ENCODE peak calls at places on chromosomes 6 and 20, in nine cellular contexts. Y is NCI-H526; P is AG08395; Q is activated naive CD4-positive, alpha-beta T cell treated with Interleukin-2 at 50 U/mL for 16 hours; R is mammary epithelial cell; D is activated CD4-positive, alpha-beta T cell treated with anti-CD3 and anti-CD28 coated beads, Interleukin-2, amount 50 U/mL, for 1 hour; F is stimulated activated CD8-positive, alpha-beta memory T cell treated with anti-CD3 and anti-CD28 coated beads, Interleukin-2, amount 100 ng/mL, for 1 hour; T is activated gamma-delta T cell treated with Interleukin-2 at 50 U/mL for 16 hours; K is hepatic stellate cell. Z is an unnamed sample.

GRCh38 chr6:128412680-128413079 is 107.7 kb downstream of the PTPRK start:
- DNase-seq in Y (no peak), P (no peak), Q (no peak), R (peak), D (no peak), F (no peak), T (no peak), K (no peak), Z (no peak)

GRCh38 chr6:13466304-13467215 is 20.8 kb downstream of the GFOD1 start:
- DNase-seq in Y (peak), P (no peak), Q (peak), R (peak), D (no peak), F (no peak), T (no peak), K (no peak), Z (no peak)

GRCh38 chr6:136992113-136992512 is 52.7 kb downstream of the IL20RA start:
- DNase-seq in Y (no peak), P (no peak), Q (no peak), R (no peak), D (no peak), F (no peak), T (no peak), K (no peak), Z (no peak)

GRCh38 chr20:61911824-61912223 is 153.9 kb downstream of the TAF4 start:
- DNase-seq in Y (no peak), P (no peak), Q (no peak), R (no peak), D (no peak), F (no peak), T (no peak), K (no peak), Z (no peak)

GRCh38 chr20:58293453-58293852 is 16.1 kb upstream of the RAB22A start:
- DNase-seq in Y (peak), P (no peak), Q (no peak), R (peak), D (no peak), F (no peak), T (no peak), K (no peak), Z (no peak)

GRCh38 chr20:38649275-38649891 is 47.8 kb downstream of the ARHGAP40 start:
- DNase-seq in Y (peak), P (peak), Q (peak), R (no peak), D (no peak), F (no peak), T (no peak), K (peak), Z (no peak)

GRCh38 chr6:138891255-138891986 is 95.5 kb downstream of the ECT2L start:
- DNase-seq in Y (no peak), P (no peak), Q (no peak), R (peak), D (no peak), F (no peak), T (no peak), K (no peak), Z (no peak)

GRCh38 chr6:37033819-37034790 is 28.6 kb downstream of the FGD2 start:
- DNase-seq in Y (no peak), P (no peak), Q (no peak), R (no peak), D (no peak), F (no peak), T (no peak), K (no peak), Z (no peak)

GRCh38 chr6:147693185-147693584 is 184.7 kb downstream of the SAMD5 start:
- DNase-seq in Y (no peak), P (no peak), Q (no peak), R (no peak), D (no peak), F (no peak), T (no peak), K (no peak), Z (no peak)

GRCh38 chr6:152973916-152974315 is 8.9 kb downstream of the FBXO5 start:
- DNase-seq in Y (no peak), P (no peak), Q (no peak), R (no peak), D (no peak), F (no peak), T (no peak), K (no peak), Z (no peak)

GRCh38 chr6:7671076-7671475 is 54.8 kb upstream of the BMP6 start:
- DNase-seq in Y (no peak), P (peak), Q (no peak), R (peak), D (no peak), F (no peak), T (no peak), K (peak), Z (no peak)

GRCh38 chr6:32189082-32189741 is 790 bp downstream of the PBX2 start:
- DNase-seq in Y (no peak), P (no peak), Q (no peak), R (no peak), D (no peak), F (no peak), T (no peak), K (no peak), Z (no peak)

GRCh38 chr6:169707772-169708171 is 5.8 kb downstream of the C6orf120 start:
- DNase-seq in Y (no peak), P (no peak), Q (no peak), R (no peak), D (no peak), F (no peak), T (no peak), K (no peak), Z (no peak)

GRCh38 chr6:49321673-49322072 is 141.4 kb downstream of the MMUT start:
- DNase-seq in Y (no peak), P (no peak), Q (no peak), R (no peak), D (no peak), F (no peak), T (no peak), K (no peak), Z (no peak)

GRCh38 chr20:24996449-24997195 is 4.1 kb upstream of the APMAP start:
- DNase-seq in Y (peak), P (no peak), Q (no peak), R (no peak), D (no peak), F (no peak), T (no peak), K (no peak), Z (no peak)

GRCh38 chr6:138864343-138864890 is 68.5 kb downstream of the ECT2L start:
- DNase-seq in Y (no peak), P (no peak), Q (no peak), R (no peak), D (no peak), F (no peak), T (no peak), K (peak), Z (no peak)

GRCh38 chr6:138593100-138593877 is 94.0 kb upstream of the NHSL1 start:
- DNase-seq in Y (no peak), P (peak), Q (peak), R (peak), D (no peak), F (no peak), T (no peak), K (peak), Z (peak)

GRCh38 chr6:81643156-81643555 is 109.3 kb downstream of the TENT5A start:
- DNase-seq in Y (no peak), P (no peak), Q (no peak), R (no peak), D (no peak), F (no peak), T (no peak), K (no peak), Z (no peak)

GRCh38 chr6:73134588-73134987 is 90.7 kb downstream of the KHDC1L start:
- DNase-seq in Y (no peak), P (peak), Q (no peak), R (no peak), D (no peak), F (no peak), T (no peak), K (peak), Z (no peak)

GRCh38 chr6:41191569-41191968 is 9.4 kb downstream of the TREML2 start:
- DNase-seq in Y (peak), P (peak), Q (peak), R (no peak), D (peak), F (no peak), T (peak), K (peak), Z (no peak)

GRCh38 chr20:20549699-20550098 is 162.7 kb downstream of the RALGAPA2 start:
- DNase-seq in Y (no peak), P (peak), Q (no peak), R (peak), D (no peak), F (no peak), T (no peak), K (peak), Z (peak)

GRCh38 chr20:25012616-25013189 is 20.2 kb upstream of the APMAP start:
- DNase-seq in Y (no peak), P (no peak), Q (no peak), R (no peak), D (no peak), F (no peak), T (no peak), K (no peak), Z (no peak)

GRCh38 chr6:128047989-128048388 is 147.1 kb upstream of the THEMIS start:
- DNase-seq in Y (no peak), P (no peak), Q (no peak), R (no peak), D (no peak), F (no peak), T (no peak), K (no peak), Z (no peak)

GRCh38 chr6:53066059-53066406 is 829 bp downstream of the FBXO9 start:
- DNase-seq in Y (peak), P (peak), Q (peak), R (peak), D (peak), F (no peak), T (peak), K (peak), Z (no peak)

GRCh38 chr20:63155266-63156165 is 60.4 kb downstream of the YTHDF1 start:
- DNase-seq in Y (no peak), P (no peak), Q (no peak), R (no peak), D (no peak), F (no peak), T (no peak), K (no peak), Z (no peak)

GRCh38 chr6:95230071-95230740 is 347.1 kb upstream of the MANEA start:
- DNase-seq in Y (no peak), P (no peak), Q (no peak), R (no peak), D (no peak), F (no peak), T (no peak), K (no peak), Z (no peak)

GRCh38 chr6:99592900-99593299 is 13.7 kb upstream of the PRDM13 start:
- DNase-seq in Y (no peak), P (peak), Q (no peak), R (peak), D (no peak), F (no peak), T (no peak), K (no peak), Z (no peak)

GRCh38 chr6:90691823-90692222 is 105.0 kb upstream of the MAP3K7 start:
- DNase-seq in Y (peak), P (no peak), Q (no peak), R (peak), D (no peak), F (no peak), T (no peak), K (no peak), Z (no peak)

GRCh38 chr20:48653706-48654051 is 174.1 kb downstream of the PREX1 start:
- DNase-seq in Y (no peak), P (no peak), Q (no peak), R (no peak), D (no peak), F (no peak), T (no peak), K (no peak), Z (no peak)

GRCh38 chr20:496126-496696 is 33.9 kb upstream of the TBC1D20 start:
- DNase-seq in Y (no peak), P (peak), Q (no peak), R (no peak), D (no peak), F (no peak), T (no peak), K (no peak), Z (no peak)

GRCh38 chr20:47768016-47768953 is 17.0 kb downstream of the SULF2 start:
- DNase-seq in Y (no peak), P (no peak), Q (no peak), R (no peak), D (no peak), F (no peak), T (no peak), K (no peak), Z (no peak)

GRCh38 chr6:40352527-40353170 is 234.5 kb downstream of the LRFN2 start:
- DNase-seq in Y (no peak), P (no peak), Q (no peak), R (no peak), D (no peak), F (no peak), T (no peak), K (no peak), Z (no peak)

GRCh38 chr6:56343295-56343694 is 95.9 kb upstream of the COL21A1 start:
- DNase-seq in Y (no peak), P (peak), Q (no peak), R (no peak), D (no peak), F (no peak), T (no peak), K (no peak), Z (no peak)

GRCh38 chr20:34318609-34319443 is 15.7 kb upstream of the AHCY start:
- DNase-seq in Y (no peak), P (no peak), Q (no peak), R (no peak), D (no peak), F (no peak), T (no peak), K (no peak), Z (no peak)